ENCODE peak calls at places on chromosomes 16 and 17, in five cellular contexts. X is mucosa of descending colon, O is Caco-2, Z is dorsolateral prefrontal cortex, S is astrocyte. F is an unnamed sample.

GRCh38 chr17:61335845-61336655 is 63.6 kb upstream of the TBX2 start:
- DNase-seq in O (no peak), S (peak; percentile 89), X (peak; percentile 33), Z (no peak), F (no peak)

GRCh38 chr16:56115817-56116576 is 75.3 kb upstream of the GNAO1 start:
- DNase-seq in O (no peak), X (no peak), Z (no peak), S (no peak), F (no peak)

GRCh38 chr16:27374794-27375499 is 27.0 kb upstream of the IL21R start:
- DNase-seq in S (peak; percentile 76), O (peak; percentile 90), X (peak; percentile 63), Z (peak; percentile 46), F (peak; percentile 73)

GRCh38 chr17:2171725-2172446 is 117.0 kb downstream of the HIC1 start:
- DNase-seq in X (peak; percentile 55), S (peak; percentile 100), O (no peak), Z (no peak), F (no peak)

GRCh38 chr17:55576237-55576998 is 65.2 kb upstream of the SMIM36 start:
- DNase-seq in Z (no peak), S (peak; percentile 84), O (no peak), X (no peak), F (no peak)

GRCh38 chr16:17803625-17804410 is 333.1 kb upstream of the XYLT1 start:
- DNase-seq in Z (no peak), O (no peak), X (no peak), S (peak; percentile 98), F (no peak)

GRCh38 chr16:18788828-18789514 is 1.2 kb downstream of the RPS15A start:
- DNase-seq in S (no peak), X (no peak), Z (no peak), O (no peak), F (no peak)

GRCh38 chr16:1706386-1707192 is 594 bp downstream of the MAPK8IP3 start:
- DNase-seq in Z (no peak), S (peak; percentile 29), O (no peak), X (no peak), F (peak; percentile 72)

GRCh38 chr17:55225237-55225636 is 39.5 kb upstream of the HLF start:
- DNase-seq in S (no peak), X (no peak), Z (no peak), O (no peak), F (no peak)

DNA sequence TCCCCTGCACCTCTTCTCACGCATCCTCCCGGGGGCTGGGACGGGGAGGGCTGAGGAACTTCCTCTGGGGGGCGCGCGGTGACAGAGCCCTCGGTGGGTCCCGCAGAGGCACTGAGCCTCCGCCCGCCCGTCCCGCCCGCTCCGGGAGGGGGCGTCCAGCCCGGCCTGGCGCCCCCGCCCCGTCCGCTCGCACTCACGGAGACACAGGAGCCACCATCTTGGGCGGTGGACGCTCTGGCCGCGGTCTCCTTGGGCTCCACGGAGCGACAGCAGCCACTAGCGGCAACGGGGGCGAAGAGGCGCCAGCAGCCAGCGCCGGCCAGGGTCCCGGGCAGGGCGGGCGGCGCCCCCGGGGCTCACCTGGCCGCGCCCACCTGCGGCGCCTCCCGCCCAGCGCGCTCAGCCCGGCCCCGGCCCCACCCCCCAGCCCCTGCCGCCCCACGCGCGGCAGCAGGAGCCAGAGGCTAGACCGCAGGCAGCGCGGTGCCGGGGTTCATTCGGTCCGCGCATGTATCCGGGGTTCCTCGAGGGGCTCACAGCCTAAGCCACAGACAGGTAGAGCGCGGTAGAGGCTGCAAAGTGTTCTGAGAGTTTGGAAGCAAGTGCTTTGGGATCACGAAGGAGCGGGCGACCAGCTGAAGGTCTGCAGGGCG is at the start of gene C17orf113:
- DNase-seq in Z (peak; percentile 72), O (peak; percentile 83), X (peak; percentile 79), S (no peak), F (peak; percentile 62)
- TF ChIP-seq CTCF in Z (no peak), O (peak; percentile 58), X (peak; percentile 21), S (no peak), F (peak; percentile 46)

GRCh38 chr16:25064967-25065366 is 46.6 kb upstream of the LCMT1 start:
- DNase-seq in S (peak; percentile 6), X (no peak), Z (peak; percentile 50), O (no peak), F (no peak)

GRCh38 chr16:25066426-25066746 is 45.2 kb upstream of the LCMT1 start:
- DNase-seq in Z (no peak), S (no peak), O (no peak), X (no peak), F (no peak)

GRCh38 chr16:25065899-25066298 is 45.6 kb upstream of the LCMT1 start:
- DNase-seq in S (no peak), Z (no peak), O (peak; percentile 43), X (peak; percentile 42), F (no peak)

GRCh38 chr16:25063865-25064264 is 47.7 kb upstream of the LCMT1 start:
- DNase-seq in X (no peak), Z (no peak), O (no peak), S (peak; percentile 80), F (no peak)

DNA sequence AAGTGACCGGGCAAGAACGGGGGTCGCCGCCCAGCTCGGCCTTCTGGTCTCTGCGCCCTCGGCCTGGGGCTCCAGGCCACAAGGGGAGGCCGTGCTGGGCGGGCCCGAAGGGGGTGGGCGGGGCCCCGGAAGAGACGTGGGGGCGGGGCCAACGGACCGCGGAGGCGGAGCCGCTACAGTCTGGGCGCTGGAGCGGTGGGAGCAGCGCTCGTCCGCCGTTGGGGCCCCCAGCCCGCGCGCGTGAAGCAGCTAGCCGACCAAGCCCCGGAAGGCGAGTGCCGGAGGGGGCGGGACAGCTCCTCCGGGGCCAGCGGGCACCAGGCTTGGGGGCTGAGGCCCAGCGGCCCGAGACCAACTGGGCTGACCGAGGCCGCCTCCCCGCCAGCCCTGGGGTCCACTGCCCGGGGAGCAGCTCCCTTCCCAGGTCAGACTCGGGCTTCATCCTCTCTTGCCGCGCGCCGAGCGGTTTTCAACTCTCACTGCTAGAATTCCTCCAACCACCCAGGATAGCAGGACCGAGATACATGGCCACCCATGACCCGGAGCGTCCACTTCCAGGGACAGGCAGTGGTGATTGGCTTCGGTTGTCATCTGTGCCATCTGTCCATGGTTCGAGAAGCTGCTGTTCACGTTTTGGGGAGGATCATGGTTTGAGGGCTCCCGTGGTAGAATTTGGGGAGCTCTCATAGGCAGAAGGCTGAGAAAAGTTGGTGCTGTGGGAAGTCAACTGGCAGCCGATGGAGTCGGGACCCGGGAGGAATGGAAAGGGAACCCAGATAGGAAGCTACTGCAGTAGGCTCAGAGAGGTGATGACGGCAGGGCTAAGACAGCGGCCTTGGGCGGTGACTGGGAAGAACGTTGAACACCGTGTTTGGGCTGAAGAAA is 44.6 kb upstream of the LCMT1 start:
- DNase-seq in Z (peak; percentile 82), O (peak; percentile 80), S (peak; percentile 46), X (peak; percentile 92), F (peak; percentile 92)
- TF ChIP-seq CTCF in Z (no peak), O (no peak), S (no peak), X (no peak), F (no peak)

GRCh38 chr17:50380369-50381259 is 7.6 kb downstream of the EME1 start:
- DNase-seq in S (no peak), X (no peak), O (no peak), Z (no peak), F (no peak)
- TF ChIP-seq CTCF in S (no peak), X (no peak), O (peak; percentile 22), Z (no peak), F (no peak)

GRCh38 chr17:79023180-79023705 is 726 bp upstream of the C1QTNF1 start:
- DNase-seq in O (peak; percentile 15), Z (no peak), S (no peak), X (no peak), F (no peak)

GRCh38 chr17:79026345-79027273 is 2.6 kb downstream of the C1QTNF1 start:
- DNase-seq in O (peak; percentile 75), S (peak; percentile 31), X (peak; percentile 74), Z (no peak), F (no peak)

GRCh38 chr17:79024901-79025737 is 1.1 kb downstream of the C1QTNF1 start:
- DNase-seq in Z (no peak), X (peak; percentile 67), S (no peak), O (peak; percentile 33), F (no peak)

GRCh38 chr17:79022507-79022991 is 1.4 kb upstream of the C1QTNF1 start:
- DNase-seq in O (peak; percentile 30), S (no peak), Z (no peak), X (no peak), F (no peak)

GRCh38 chr17:79023886-79024771 is at the start of gene C1QTNF1:
- DNase-seq in S (no peak), Z (no peak), X (peak; percentile 84), O (peak; percentile 82), F (peak; percentile 56)
- TF ChIP-seq CTCF in S (no peak), Z (no peak), X (peak; percentile 20), O (peak; percentile 56), F (peak; percentile 62)

DNA sequence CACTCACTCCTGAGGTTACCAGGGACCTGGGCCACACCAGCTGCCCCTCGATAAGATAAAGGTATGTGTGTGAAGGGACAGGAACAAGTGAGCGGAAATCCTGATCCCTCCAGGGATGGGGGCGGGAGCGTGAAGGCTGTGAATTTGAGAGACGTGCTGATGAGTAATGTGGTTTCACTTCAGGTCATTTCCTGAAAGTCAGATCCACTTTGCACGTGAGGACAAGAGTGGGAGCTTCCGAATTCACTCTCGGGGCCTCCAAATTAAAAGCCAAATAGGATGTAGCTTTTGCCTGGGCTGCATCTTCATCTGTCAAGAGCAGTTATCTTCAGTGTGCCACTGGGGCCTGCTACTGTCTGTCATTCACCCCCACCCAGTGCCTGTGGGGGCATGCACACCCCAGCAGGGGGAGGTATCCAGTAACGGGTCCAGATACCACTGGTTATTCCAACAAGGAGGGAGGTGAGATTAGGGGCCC is 87.4 kb upstream of the LHX1 start:
- DNase-seq in O (no peak), Z (no peak), X (no peak), S (peak; percentile 77), F (peak; percentile 72)
- TF ChIP-seq CTCF in O (peak; percentile 11), Z (no peak), X (no peak), S (peak; percentile 10), F (no peak)

DNA sequence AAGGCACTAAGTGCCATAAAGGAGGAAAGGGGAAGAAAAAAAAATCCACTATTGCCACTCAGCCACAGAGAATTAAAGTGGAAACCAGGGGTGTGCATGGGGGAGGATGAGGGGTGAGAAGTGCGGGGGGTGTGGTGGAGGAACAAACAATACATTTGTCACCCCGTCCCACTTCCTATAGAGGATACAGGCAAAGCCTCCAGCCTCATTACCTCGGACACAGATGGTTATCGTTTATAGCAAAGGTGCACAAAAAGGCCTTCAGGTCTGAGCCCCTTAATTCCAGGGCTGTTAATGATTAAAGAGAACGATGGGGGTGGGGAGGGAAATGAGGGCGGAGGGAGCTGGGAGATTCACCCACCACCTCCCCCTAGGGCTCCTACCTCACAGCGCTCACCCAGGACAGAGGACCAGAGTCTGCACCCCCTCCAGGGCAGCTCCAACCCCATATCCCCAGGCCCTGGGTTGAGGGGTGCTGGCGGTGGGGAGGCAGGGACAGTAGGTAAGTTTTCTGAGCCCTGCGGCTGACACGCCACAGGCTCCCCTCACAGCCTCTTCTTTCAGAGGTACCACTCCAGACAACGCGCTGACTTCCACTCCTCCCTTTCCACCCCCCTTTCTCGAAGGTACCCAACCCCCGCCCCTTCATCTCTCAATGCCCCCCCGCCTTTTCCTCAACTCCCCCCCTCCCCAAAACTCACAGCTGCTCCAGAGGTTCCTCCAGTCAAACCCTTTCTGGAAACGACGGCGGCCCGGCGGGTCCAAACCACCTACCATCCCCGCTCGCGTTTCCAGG is 457 bp downstream of the DCUN1D3 start:
- DNase-seq in X (peak; percentile 64), Z (peak; percentile 47), S (no peak), O (peak; percentile 72), F (no peak)
- TF ChIP-seq CTCF in X (no peak), Z (no peak), S (no peak), O (no peak), F (no peak)

GRCh38 chr17:13885953-13886889 is 183.1 kb upstream of the COX10 start:
- DNase-seq in X (no peak), S (peak; percentile 20), Z (no peak), O (no peak), F (no peak)
- TF ChIP-seq CTCF in X (no peak), S (no peak), Z (no peak), O (no peak), F (no peak)